ENCODE peak calls at places on chromosomes 4 and X, in eight cellular contexts. C is A549; M is Panc1; K is SK-N-SH; Y is OCI-LY7; L is CD8-positive, alpha-beta memory T cell; G is CD4-positive, alpha-beta T cell; I is substantia nigra. X is an unnamed sample.

GRCh38 chrX:115372026-115372610 is 82.6 kb downstream of the LUZP4 start:
- DNase-seq in C (peak), M (peak), K (no peak), Y (no peak), L (no peak), G (no peak), I (no peak), X (no peak)

GRCh38 chr4:149441338-149441737 is 374.3 kb downstream of the IQCM start:
- DNase-seq in C (no peak), M (no peak), K (no peak), Y (no peak), L (no peak), G (no peak), I (no peak), X (no peak)

GRCh38 chr4:16521156-16521915 is 295.1 kb upstream of the TAPT1 start:
- DNase-seq in C (no peak), M (no peak), K (no peak), Y (no peak), L (no peak), G (no peak), I (no peak), X (no peak)

GRCh38 chr4:101355246-101355645 is 7.9 kb upstream of the PPP3CA start:
- DNase-seq in C (no peak), M (no peak), K (no peak), Y (peak), L (no peak), G (no peak), I (no peak), X (no peak)

GRCh38 chrX:47643926-47644325 is 6.4 kb downstream of the ELK1 start:
- DNase-seq in C (peak), M (no peak), K (no peak), Y (no peak), L (no peak), G (no peak), I (no peak), X (no peak)

GRCh38 chr4:113145147-113145518 is 95.7 kb downstream of the ANK2 start:
- DNase-seq in C (no peak), M (no peak), K (no peak), Y (no peak), L (no peak), G (no peak), I (no peak), X (no peak)

GRCh38 chrX:38919853-38920528 is 118.7 kb downstream of the MID1IP1 start:
- DNase-seq in C (no peak), M (no peak), K (no peak), Y (no peak), L (no peak), G (no peak), I (no peak), X (no peak)

GRCh38 chr4:35025152-35025834 is 1219.0 kb downstream of the ARAP2 start:
- DNase-seq in C (peak), M (no peak), K (no peak), Y (no peak), L (no peak), G (no peak), I (no peak), X (no peak)

GRCh38 chr4:172142331-172142738 is 329.1 kb downstream of the GALNTL6 start:
- DNase-seq in C (peak), M (no peak), K (no peak), Y (no peak), L (no peak), G (no peak), I (no peak), X (no peak)

GRCh38 chr4:77031544-77031943 is 44.2 kb downstream of the CCNI start:
- DNase-seq in C (no peak), M (no peak), K (no peak), Y (no peak), L (no peak), G (no peak), I (no peak), X (peak)

GRCh38 chr4:43132010-43132582 is 239.6 kb downstream of the GRXCR1 start:
- DNase-seq in C (peak), M (no peak), K (peak), Y (peak), L (no peak), G (no peak), I (no peak), X (no peak)

GRCh38 chr4:6208416-6208815 is 8.1 kb upstream of the JAKMIP1 start:
- DNase-seq in C (no peak), M (no peak), K (no peak), Y (no peak), L (no peak), G (no peak), I (no peak), X (no peak)

GRCh38 chr4:123783091-123783765 is 386.6 kb downstream of the SPRY1 start:
- DNase-seq in C (no peak), M (no peak), K (no peak), Y (no peak), L (no peak), G (no peak), I (no peak), X (no peak)

GRCh38 chrX:129697204-129697829 is 41.5 kb upstream of the XPNPEP2 start:
- DNase-seq in C (no peak), M (no peak), K (no peak), Y (peak), L (no peak), G (no peak), I (no peak), X (no peak)

GRCh38 chrX:129566081-129566480 is 26.0 kb downstream of the OCRL start:
- DNase-seq in C (no peak), M (no peak), K (no peak), Y (no peak), L (no peak), G (no peak), I (no peak), X (no peak)

GRCh38 chrX:129490330-129490729 is 33.0 kb downstream of the SMARCA1 start:
- DNase-seq in C (no peak), M (no peak), K (no peak), Y (no peak), L (no peak), G (no peak), I (no peak), X (no peak)

GRCh38 chr4:4837921-4838601 is 21.4 kb upstream of the MSX1 start:
- DNase-seq in C (no peak), M (no peak), K (no peak), Y (no peak), L (no peak), G (no peak), I (no peak), X (no peak)

GRCh38 chr4:61520176-61520575 is 320.1 kb downstream of the ADGRL3 start:
- DNase-seq in C (no peak), M (no peak), K (no peak), Y (no peak), L (no peak), G (no peak), I (no peak), X (no peak)

GRCh38 chr4:90769251-90769650 is 642.1 kb downstream of the CCSER1 start:
- DNase-seq in C (no peak), M (no peak), K (no peak), Y (no peak), L (no peak), G (no peak), I (no peak), X (no peak)

GRCh38 chrX:9595131-9595530 is 130.3 kb downstream of the TBL1X start:
- DNase-seq in C (no peak), M (no peak), K (no peak), Y (no peak), L (no peak), G (no peak), I (no peak), X (no peak)

GRCh38 chr4:85825937-85826678 is 351.2 kb downstream of the ARHGAP24 start:
- DNase-seq in C (peak), M (no peak), K (peak), Y (no peak), L (no peak), G (no peak), I (no peak), X (no peak)

GRCh38 chr4:185868983-185869938 is 57.3 kb upstream of the SORBS2 start:
- DNase-seq in C (no peak), M (no peak), K (no peak), Y (no peak), L (no peak), G (no peak), I (no peak), X (no peak)

GRCh38 chr4:46124773-46125172 is 919 bp upstream of the GABRG1 start:
- DNase-seq in C (no peak), M (no peak), K (peak), Y (no peak), L (no peak), G (no peak), I (no peak), X (no peak)

GRCh38 chr4:124105212-124105611 is 607.3 kb downstream of the ANKRD50 start:
- DNase-seq in C (no peak), M (no peak), K (no peak), Y (no peak), L (no peak), G (no peak), I (no peak), X (no peak)

GRCh38 chr4:24488399-24489164 is 95.8 kb downstream of the DHX15 start:
- DNase-seq in C (peak), M (no peak), K (peak), Y (peak), L (peak), G (peak), I (peak), X (peak)

GRCh38 chr4:168367065-168367464 is 48.5 kb upstream of the DDX60 start:
- DNase-seq in C (no peak), M (no peak), K (no peak), Y (no peak), L (no peak), G (no peak), I (no peak), X (no peak)

GRCh38 chr4:6470502-6471302 is 1.7 kb downstream of the PPP2R2C start:
- DNase-seq in C (peak), M (no peak), K (peak), Y (no peak), L (no peak), G (no peak), I (peak), X (no peak)

GRCh38 chr4:74297556-74297955 is 10.7 kb upstream of the EPGN start:
- DNase-seq in C (no peak), M (no peak), K (no peak), Y (peak), L (no peak), G (no peak), I (no peak), X (no peak)
- H3K27ac ChIP-seq in C (no peak), M (no peak), K (no peak), Y (no peak), L (no peak), G (no peak), I (no peak), X (no peak)

GRCh38 chr4:156765277-156765676 is 206.3 kb downstream of the PDGFC start:
- DNase-seq in C (no peak), M (no peak), K (no peak), Y (no peak), L (no peak), G (no peak), I (no peak), X (no peak)
- H3K27ac ChIP-seq in C (no peak), M (no peak), K (no peak), Y (no peak), L (no peak), G (no peak), I (no peak), X (no peak)

GRCh38 chr4:107742196-107742595 is 22.2 kb upstream of the PAPSS1 start:
- DNase-seq in C (no peak), M (no peak), K (no peak), Y (no peak), L (no peak), G (no peak), I (no peak), X (no peak)
- H3K27ac ChIP-seq in C (no peak), M (no peak), K (no peak), Y (no peak), L (no peak), G (no peak), I (no peak), X (no peak)

GRCh38 chrX:121256653-121257052 is 209.2 kb downstream of the GLUD2 start:
- DNase-seq in C (no peak), M (no peak), K (no peak), Y (no peak), L (no peak), G (no peak), I (no peak), X (no peak)
- H3K27ac ChIP-seq in C (no peak), M (no peak), K (no peak), Y (no peak), L (no peak), G (no peak), I (no peak), X (no peak)

GRCh38 chr4:40200881-40201797 is 4.3 kb downstream of the RHOH start:
- DNase-seq in C (peak), M (no peak), K (peak), Y (peak), L (no peak), G (no peak), I (no peak), X (no peak)
- H3K27ac ChIP-seq in C (peak), M (peak), K (peak), Y (peak), L (peak), G (peak), I (no peak), X (peak)

GRCh38 chr4:182876427-182876826 is 40.8 kb downstream of the DCTD start:
- DNase-seq in C (no peak), M (no peak), K (no peak), Y (no peak), L (no peak), G (no peak), I (no peak), X (no peak)
- H3K27ac ChIP-seq in C (no peak), M (no peak), K (no peak), Y (no peak), L (no peak), G (no peak), I (no peak), X (no peak)

X was measured in CD4-positive, CD25-positive, alpha-beta regulatory T cell.